ENCODE peak calls at places on chromosomes 1 and 21, in nine cellular contexts. One of them, this sample, is unnamed.
A peak's percentile ranks its signal among the peaks of the same experiment; 100 is the strongest.

GRCh38 chr1:180728472-180729106 is 96.8 kb downstream of the XPR1 start:
- DNase-seq in activated T-helper 1 cell treated with Interleukin-2 at 50 U/mL for 16 hours: no peak
- DNase-seq in left ventricle myocardium inferior: no peak
- DNase-seq in caudate nucleus: no peak
- DNase-seq in A172: no peak
- DNase-seq in glutamatergic neuron: no peak
- DNase-seq in AG08396: no peak
- DNase-seq in activated naive CD4-positive, alpha-beta T cell treated with Interleukin-2 at 50 U/mL for 16 hours: no peak
- DNase-seq in activated B cell treated with CpG ODN at 0.5 μM for 24 hours: no peak
- DNase-seq in this sample: no peak

GRCh38 chr1:39642796-39643195 is 3.4 kb upstream of the HEYL start:
- DNase-seq in left ventricle myocardium inferior: no peak
- DNase-seq in activated B cell treated with CpG ODN at 0.5 μM for 24 hours: no peak
- DNase-seq in activated T-helper 1 cell treated with Interleukin-2 at 50 U/mL for 16 hours: no peak
- DNase-seq in caudate nucleus: no peak
- DNase-seq in activated naive CD4-positive, alpha-beta T cell treated with Interleukin-2 at 50 U/mL for 16 hours: no peak
- DNase-seq in glutamatergic neuron: no peak
- DNase-seq in A172: peak; percentile 60
- DNase-seq in AG08396: peak; percentile 59
- DNase-seq in this sample: no peak

GRCh38 chr21:45622416-45623097 is 21.0 kb upstream of the PCBP3 start:
- DNase-seq in caudate nucleus: no peak
- DNase-seq in left ventricle myocardium inferior: no peak
- DNase-seq in AG08396: no peak
- DNase-seq in activated naive CD4-positive, alpha-beta T cell treated with Interleukin-2 at 50 U/mL for 16 hours: no peak
- DNase-seq in activated T-helper 1 cell treated with Interleukin-2 at 50 U/mL for 16 hours: no peak
- DNase-seq in activated B cell treated with CpG ODN at 0.5 μM for 24 hours: peak; percentile 6
- DNase-seq in A172: no peak
- DNase-seq in glutamatergic neuron: no peak
- DNase-seq in this sample: no peak

GRCh38 chr1:164637461-164638375 is 78.7 kb downstream of the PBX1 start:
- DNase-seq in A172: peak; percentile 74
- DNase-seq in AG08396: peak; percentile 70
- DNase-seq in left ventricle myocardium inferior: peak; percentile 57
- DNase-seq in activated T-helper 1 cell treated with Interleukin-2 at 50 U/mL for 16 hours: no peak
- DNase-seq in activated B cell treated with CpG ODN at 0.5 μM for 24 hours: no peak
- DNase-seq in activated naive CD4-positive, alpha-beta T cell treated with Interleukin-2 at 50 U/mL for 16 hours: no peak
- DNase-seq in glutamatergic neuron: no peak
- DNase-seq in caudate nucleus: peak; percentile 49
- DNase-seq in this sample: no peak

GRCh38 chr1:217270121-217270520 is 360.8 kb downstream of the GPATCH2 start:
- DNase-seq in activated B cell treated with CpG ODN at 0.5 μM for 24 hours: no peak
- DNase-seq in activated T-helper 1 cell treated with Interleukin-2 at 50 U/mL for 16 hours: no peak
- DNase-seq in left ventricle myocardium inferior: no peak
- DNase-seq in caudate nucleus: no peak
- DNase-seq in activated naive CD4-positive, alpha-beta T cell treated with Interleukin-2 at 50 U/mL for 16 hours: no peak
- DNase-seq in AG08396: no peak
- DNase-seq in A172: no peak
- DNase-seq in glutamatergic neuron: no peak
- DNase-seq in this sample: no peak

GRCh38 chr21:33266050-33266783 is at the start of gene IL10RB:
- DNase-seq in caudate nucleus: peak; percentile 44
- DNase-seq in A172: peak; percentile 45
- DNase-seq in activated T-helper 1 cell treated with Interleukin-2 at 50 U/mL for 16 hours: peak; percentile 63
- DNase-seq in AG08396: peak; percentile 94
- DNase-seq in left ventricle myocardium inferior: peak; percentile 81
- DNase-seq in activated naive CD4-positive, alpha-beta T cell treated with Interleukin-2 at 50 U/mL for 16 hours: peak; percentile 74
- DNase-seq in activated B cell treated with CpG ODN at 0.5 μM for 24 hours: peak; percentile 71
- DNase-seq in glutamatergic neuron: peak; percentile 80
- DNase-seq in this sample: peak; percentile 63

GRCh38 chr1:193190096-193190744 is 3.8 kb upstream of the B3GALT2 start:
- DNase-seq in left ventricle myocardium inferior: no peak
- DNase-seq in caudate nucleus: no peak
- DNase-seq in glutamatergic neuron: no peak
- DNase-seq in A172: peak; percentile 21
- DNase-seq in activated T-helper 1 cell treated with Interleukin-2 at 50 U/mL for 16 hours: no peak
- DNase-seq in activated B cell treated with CpG ODN at 0.5 μM for 24 hours: no peak
- DNase-seq in AG08396: no peak
- DNase-seq in activated naive CD4-positive, alpha-beta T cell treated with Interleukin-2 at 50 U/mL for 16 hours: no peak
- DNase-seq in this sample: no peak

GRCh38 chr1:201399352-201400126 is 415 bp upstream of the LAD1 start:
- DNase-seq in activated naive CD4-positive, alpha-beta T cell treated with Interleukin-2 at 50 U/mL for 16 hours: no peak
- DNase-seq in AG08396: no peak
- DNase-seq in left ventricle myocardium inferior: no peak
- DNase-seq in activated T-helper 1 cell treated with Interleukin-2 at 50 U/mL for 16 hours: no peak
- DNase-seq in glutamatergic neuron: peak; percentile 34
- DNase-seq in A172: no peak
- DNase-seq in activated B cell treated with CpG ODN at 0.5 μM for 24 hours: no peak
- DNase-seq in caudate nucleus: no peak
- DNase-seq in this sample: no peak

GRCh38 chr1:105608713-105609112 is 1447.8 kb upstream of the PRMT6 start:
- DNase-seq in left ventricle myocardium inferior: no peak
- DNase-seq in activated T-helper 1 cell treated with Interleukin-2 at 50 U/mL for 16 hours: no peak
- DNase-seq in glutamatergic neuron: no peak
- DNase-seq in activated B cell treated with CpG ODN at 0.5 μM for 24 hours: no peak
- DNase-seq in AG08396: no peak
- DNase-seq in activated naive CD4-positive, alpha-beta T cell treated with Interleukin-2 at 50 U/mL for 16 hours: no peak
- DNase-seq in caudate nucleus: no peak
- DNase-seq in A172: no peak
- DNase-seq in this sample: peak; percentile 53

GRCh38 chr1:48236716-48237470 is 14.4 kb downstream of the SLC5A9 start:
- DNase-seq in activated T-helper 1 cell treated with Interleukin-2 at 50 U/mL for 16 hours: no peak
- DNase-seq in left ventricle myocardium inferior: no peak
- DNase-seq in activated B cell treated with CpG ODN at 0.5 μM for 24 hours: no peak
- DNase-seq in activated naive CD4-positive, alpha-beta T cell treated with Interleukin-2 at 50 U/mL for 16 hours: no peak
- DNase-seq in A172: peak; percentile 19
- DNase-seq in glutamatergic neuron: no peak
- DNase-seq in AG08396: peak; percentile 41
- DNase-seq in caudate nucleus: peak; percentile 29
- DNase-seq in this sample: peak; percentile 57

GRCh38 chr1:106515375-106515774 is 541.1 kb upstream of the PRMT6 start:
- DNase-seq in activated naive CD4-positive, alpha-beta T cell treated with Interleukin-2 at 50 U/mL for 16 hours: no peak
- DNase-seq in caudate nucleus: no peak
- DNase-seq in left ventricle myocardium inferior: no peak
- DNase-seq in AG08396: no peak
- DNase-seq in A172: no peak
- DNase-seq in glutamatergic neuron: no peak
- DNase-seq in activated B cell treated with CpG ODN at 0.5 μM for 24 hours: no peak
- DNase-seq in activated T-helper 1 cell treated with Interleukin-2 at 50 U/mL for 16 hours: no peak
- DNase-seq in this sample: no peak

GRCh38 chr1:8818325-8818775 is 910 bp upstream of the RERE start:
- DNase-seq in activated naive CD4-positive, alpha-beta T cell treated with Interleukin-2 at 50 U/mL for 16 hours: no peak
- DNase-seq in left ventricle myocardium inferior: no peak
- DNase-seq in glutamatergic neuron: no peak
- DNase-seq in activated B cell treated with CpG ODN at 0.5 μM for 24 hours: no peak
- DNase-seq in A172: no peak
- DNase-seq in activated T-helper 1 cell treated with Interleukin-2 at 50 U/mL for 16 hours: no peak
- DNase-seq in AG08396: no peak
- DNase-seq in caudate nucleus: no peak
- DNase-seq in this sample: no peak

GRCh38 chr1:110829955-110830553 is 42.9 kb upstream of the CD53 start:
- DNase-seq in glutamatergic neuron: no peak
- DNase-seq in activated B cell treated with CpG ODN at 0.5 μM for 24 hours: no peak
- DNase-seq in AG08396: peak; percentile 10
- DNase-seq in caudate nucleus: no peak
- DNase-seq in activated T-helper 1 cell treated with Interleukin-2 at 50 U/mL for 16 hours: no peak
- DNase-seq in A172: peak; percentile 40
- DNase-seq in left ventricle myocardium inferior: no peak
- DNase-seq in activated naive CD4-positive, alpha-beta T cell treated with Interleukin-2 at 50 U/mL for 16 hours: no peak
- DNase-seq in this sample: peak; percentile 42

GRCh38 chr1:58809327-58810040 is 25.6 kb upstream of the JUN start:
- DNase-seq in activated naive CD4-positive, alpha-beta T cell treated with Interleukin-2 at 50 U/mL for 16 hours: no peak
- DNase-seq in activated T-helper 1 cell treated with Interleukin-2 at 50 U/mL for 16 hours: no peak
- DNase-seq in glutamatergic neuron: no peak
- DNase-seq in activated B cell treated with CpG ODN at 0.5 μM for 24 hours: no peak
- DNase-seq in left ventricle myocardium inferior: no peak
- DNase-seq in AG08396: peak; percentile 31
- DNase-seq in A172: no peak
- DNase-seq in caudate nucleus: no peak
- DNase-seq in this sample: peak; percentile 59

GRCh38 chr1:17162941-17163340 is 42.0 kb upstream of the PADI1 start:
- DNase-seq in activated naive CD4-positive, alpha-beta T cell treated with Interleukin-2 at 50 U/mL for 16 hours: no peak
- DNase-seq in left ventricle myocardium inferior: no peak
- DNase-seq in glutamatergic neuron: no peak
- DNase-seq in activated B cell treated with CpG ODN at 0.5 μM for 24 hours: no peak
- DNase-seq in A172: peak; percentile 79
- DNase-seq in caudate nucleus: no peak
- DNase-seq in activated T-helper 1 cell treated with Interleukin-2 at 50 U/mL for 16 hours: no peak
- DNase-seq in AG08396: no peak
- DNase-seq in this sample: no peak

GRCh38 chr1:17507916-17508315 is 31.6 kb upstream of the ARHGEF10L start:
- DNase-seq in activated naive CD4-positive, alpha-beta T cell treated with Interleukin-2 at 50 U/mL for 16 hours: no peak
- DNase-seq in AG08396: no peak
- DNase-seq in caudate nucleus: no peak
- DNase-seq in left ventricle myocardium inferior: no peak
- DNase-seq in A172: no peak
- DNase-seq in glutamatergic neuron: no peak
- DNase-seq in activated T-helper 1 cell treated with Interleukin-2 at 50 U/mL for 16 hours: no peak
- DNase-seq in activated B cell treated with CpG ODN at 0.5 μM for 24 hours: no peak
- DNase-seq in this sample: no peak

GRCh38 chr1:84353665-84354064 is 44.6 kb upstream of the DNASE2B start:
- DNase-seq in AG08396: peak; percentile 13
- DNase-seq in A172: peak; percentile 43
- DNase-seq in activated T-helper 1 cell treated with Interleukin-2 at 50 U/mL for 16 hours: no peak
- DNase-seq in activated B cell treated with CpG ODN at 0.5 μM for 24 hours: no peak
- DNase-seq in left ventricle myocardium inferior: no peak
- DNase-seq in activated naive CD4-positive, alpha-beta T cell treated with Interleukin-2 at 50 U/mL for 16 hours: no peak
- DNase-seq in caudate nucleus: no peak
- DNase-seq in glutamatergic neuron: no peak
- DNase-seq in this sample: no peak

GRCh38 chr1:63190171-63190570 is 132.2 kb upstream of the FOXD3 start:
- DNase-seq in caudate nucleus: no peak
- DNase-seq in activated T-helper 1 cell treated with Interleukin-2 at 50 U/mL for 16 hours: no peak
- DNase-seq in A172: no peak
- DNase-seq in activated B cell treated with CpG ODN at 0.5 μM for 24 hours: no peak
- DNase-seq in AG08396: no peak
- DNase-seq in left ventricle myocardium inferior: no peak
- DNase-seq in activated naive CD4-positive, alpha-beta T cell treated with Interleukin-2 at 50 U/mL for 16 hours: no peak
- DNase-seq in glutamatergic neuron: no peak
- DNase-seq in this sample: no peak

GRCh38 chr21:32360401-32360981 is 32.3 kb downstream of the URB1 start:
- DNase-seq in AG08396: no peak
- DNase-seq in glutamatergic neuron: no peak
- DNase-seq in activated naive CD4-positive, alpha-beta T cell treated with Interleukin-2 at 50 U/mL for 16 hours: no peak
- DNase-seq in left ventricle myocardium inferior: no peak
- DNase-seq in activated B cell treated with CpG ODN at 0.5 μM for 24 hours: no peak
- DNase-seq in caudate nucleus: no peak
- DNase-seq in activated T-helper 1 cell treated with Interleukin-2 at 50 U/mL for 16 hours: no peak
- DNase-seq in A172: no peak
- DNase-seq in this sample: no peak

GRCh38 chr1:235325139-235325538 is 2.8 kb downstream of the ARID4B start:
- DNase-seq in left ventricle myocardium inferior: no peak
- DNase-seq in glutamatergic neuron: no peak
- DNase-seq in A172: no peak
- DNase-seq in AG08396: no peak
- DNase-seq in activated B cell treated with CpG ODN at 0.5 μM for 24 hours: no peak
- DNase-seq in activated T-helper 1 cell treated with Interleukin-2 at 50 U/mL for 16 hours: no peak
- DNase-seq in activated naive CD4-positive, alpha-beta T cell treated with Interleukin-2 at 50 U/mL for 16 hours: no peak
- DNase-seq in caudate nucleus: no peak
- DNase-seq in this sample: no peak

GRCh38 chr1:202010042-202011015 is at the start of gene ELF3:
- DNase-seq in left ventricle myocardium inferior: no peak
- DNase-seq in activated naive CD4-positive, alpha-beta T cell treated with Interleukin-2 at 50 U/mL for 16 hours: no peak
- DNase-seq in activated T-helper 1 cell treated with Interleukin-2 at 50 U/mL for 16 hours: no peak
- DNase-seq in AG08396: no peak
- DNase-seq in A172: peak; percentile 76
- DNase-seq in glutamatergic neuron: no peak
- DNase-seq in activated B cell treated with CpG ODN at 0.5 μM for 24 hours: no peak
- DNase-seq in caudate nucleus: no peak
- DNase-seq in this sample: no peak

GRCh38 chr1:6234502-6235295 is 1.1 kb downstream of the ICMT start:
- DNase-seq in A172: no peak
- DNase-seq in glutamatergic neuron: no peak
- DNase-seq in activated T-helper 1 cell treated with Interleukin-2 at 50 U/mL for 16 hours: no peak
- DNase-seq in AG08396: no peak
- DNase-seq in activated naive CD4-positive, alpha-beta T cell treated with Interleukin-2 at 50 U/mL for 16 hours: no peak
- DNase-seq in activated B cell treated with CpG ODN at 0.5 μM for 24 hours: no peak
- DNase-seq in left ventricle myocardium inferior: no peak
- DNase-seq in caudate nucleus: peak; percentile 77
- DNase-seq in this sample: peak; percentile 12

This sample was measured in Kasumi-1.